ENCODE peak calls at places on chromosomes 2 and 18, in nine cellular contexts. One of them, this sample, is unnamed.
A peak's percentile ranks its signal among the peaks of the same experiment; 100 is the strongest.

GRCh38 chr18:27712066-27712465 is 464.9 kb downstream of the CDH2 start:
- DNase-seq in upper lobe of right lung: no peak
- DNase-seq in fibroblast of lung: peak; percentile 5
- DNase-seq in breast epithelium: no peak
- DNase-seq in thoracic aorta: no peak
- DNase-seq in K562: no peak
- DNase-seq in foreskin fibroblast: no peak
- DNase-seq in PC-3: no peak
- DNase-seq in choroid plexus epithelial cell: peak; percentile 15
- DNase-seq in this sample: no peak

GRCh38 chr18:59311631-59312030 is 6.8 kb downstream of the CPLX4 start:
- DNase-seq in upper lobe of right lung: no peak
- DNase-seq in fibroblast of lung: peak; percentile 16
- DNase-seq in breast epithelium: no peak
- DNase-seq in thoracic aorta: no peak
- DNase-seq in K562: no peak
- DNase-seq in foreskin fibroblast: peak; percentile 20
- DNase-seq in PC-3: peak; percentile 58
- DNase-seq in choroid plexus epithelial cell: peak; percentile 38
- DNase-seq in this sample: no peak

GRCh38 chr2:132009874-132010521 is 151.8 kb downstream of the ANKRD30BL start:
- DNase-seq in upper lobe of right lung: peak; percentile 46
- DNase-seq in fibroblast of lung: peak; percentile 61
- DNase-seq in breast epithelium: no peak
- DNase-seq in thoracic aorta: no peak
- DNase-seq in K562: no peak
- DNase-seq in foreskin fibroblast: no peak
- DNase-seq in PC-3: no peak
- DNase-seq in choroid plexus epithelial cell: no peak
- DNase-seq in this sample: no peak

GRCh38 chr18:34773961-34774754 is 64.1 kb downstream of the DTNA start:
- DNase-seq in upper lobe of right lung: no peak
- DNase-seq in fibroblast of lung: peak; percentile 76
- DNase-seq in breast epithelium: no peak
- DNase-seq in thoracic aorta: no peak
- DNase-seq in K562: no peak
- DNase-seq in foreskin fibroblast: peak; percentile 61
- DNase-seq in PC-3: peak; percentile 33
- DNase-seq in choroid plexus epithelial cell: peak; percentile 50
- DNase-seq in this sample: no peak

GRCh38 chr2:70978388-70979357 is at the start of gene ANKRD53:
- DNase-seq in upper lobe of right lung: peak; percentile 71
- DNase-seq in fibroblast of lung: peak; percentile 29
- DNase-seq in breast epithelium: peak; percentile 48
- DNase-seq in thoracic aorta: no peak
- DNase-seq in K562: no peak
- DNase-seq in foreskin fibroblast: peak; percentile 51
- DNase-seq in PC-3: no peak
- DNase-seq in choroid plexus epithelial cell: peak; percentile 41
- DNase-seq in this sample: no peak

GRCh38 chr2:105489168-105489878 is 90.5 kb upstream of the FHL2 start:
- DNase-seq in upper lobe of right lung: no peak
- DNase-seq in fibroblast of lung: no peak
- DNase-seq in breast epithelium: no peak
- DNase-seq in thoracic aorta: no peak
- DNase-seq in K562: no peak
- DNase-seq in foreskin fibroblast: no peak
- DNase-seq in PC-3: no peak
- DNase-seq in choroid plexus epithelial cell: peak; percentile 77
- DNase-seq in this sample: no peak

GRCh38 chr2:99971326-99971965 is 170.9 kb downstream of the AFF3 start:
- DNase-seq in upper lobe of right lung: no peak
- DNase-seq in fibroblast of lung: peak; percentile 57
- DNase-seq in breast epithelium: no peak
- DNase-seq in thoracic aorta: no peak
- DNase-seq in K562: no peak
- DNase-seq in foreskin fibroblast: no peak
- DNase-seq in PC-3: peak; percentile 74
- DNase-seq in choroid plexus epithelial cell: no peak
- DNase-seq in this sample: no peak

GRCh38 chr2:176518823-176519222 is 249.6 kb downstream of the MTX2 start:
- DNase-seq in upper lobe of right lung: no peak
- DNase-seq in fibroblast of lung: no peak
- DNase-seq in breast epithelium: no peak
- DNase-seq in thoracic aorta: no peak
- DNase-seq in K562: no peak
- DNase-seq in foreskin fibroblast: no peak
- DNase-seq in PC-3: no peak
- DNase-seq in choroid plexus epithelial cell: no peak
- DNase-seq in this sample: no peak

GRCh38 chr2:168661404-168661869 is 141.0 kb upstream of the NOSTRIN start:
- DNase-seq in upper lobe of right lung: no peak
- DNase-seq in fibroblast of lung: no peak
- DNase-seq in breast epithelium: no peak
- DNase-seq in thoracic aorta: no peak
- DNase-seq in K562: no peak
- DNase-seq in foreskin fibroblast: no peak
- DNase-seq in PC-3: no peak
- DNase-seq in choroid plexus epithelial cell: peak; percentile 80
- DNase-seq in this sample: no peak

GRCh38 chr18:48991299-48992055 is 40.7 kb upstream of the SMAD7 start:
- DNase-seq in upper lobe of right lung: no peak
- DNase-seq in fibroblast of lung: no peak
- DNase-seq in breast epithelium: no peak
- DNase-seq in thoracic aorta: no peak
- DNase-seq in K562: no peak
- DNase-seq in foreskin fibroblast: no peak
- DNase-seq in PC-3: peak; percentile 51
- DNase-seq in choroid plexus epithelial cell: no peak
- DNase-seq in this sample: no peak

GRCh38 chr2:137838255-137839092 is 125.8 kb upstream of the HNMT start:
- DNase-seq in upper lobe of right lung: no peak
- DNase-seq in fibroblast of lung: peak; percentile 22
- DNase-seq in breast epithelium: no peak
- DNase-seq in thoracic aorta: no peak
- DNase-seq in K562: peak; percentile 61
- DNase-seq in foreskin fibroblast: peak; percentile 13
- DNase-seq in PC-3: peak; percentile 68
- DNase-seq in choroid plexus epithelial cell: peak; percentile 75
- DNase-seq in this sample: no peak
- TF ChIP-seq CTCF in upper lobe of right lung: peak; percentile 65
- TF ChIP-seq CTCF in fibroblast of lung: peak; percentile 49
- TF ChIP-seq CTCF in breast epithelium: peak; percentile 55
- TF ChIP-seq CTCF in thoracic aorta: peak; percentile 69
- TF ChIP-seq CTCF in K562: peak; percentile 46
- TF ChIP-seq CTCF in foreskin fibroblast: peak; percentile 26
- TF ChIP-seq CTCF in PC-3: peak; percentile 83
- TF ChIP-seq CTCF in choroid plexus epithelial cell: peak; percentile 65
- TF ChIP-seq CTCF in this sample: peak; percentile 32

GRCh38 chr2:43831438-43832294 is 7.0 kb downstream of the ABCG5 start:
- DNase-seq in upper lobe of right lung: no peak
- DNase-seq in fibroblast of lung: peak; percentile 4
- DNase-seq in breast epithelium: no peak
- DNase-seq in thoracic aorta: no peak
- DNase-seq in K562: no peak
- DNase-seq in foreskin fibroblast: no peak
- DNase-seq in PC-3: no peak
- DNase-seq in choroid plexus epithelial cell: peak; percentile 6
- DNase-seq in this sample: no peak
- H3K4me3 ChIP-seq in upper lobe of right lung: peak overlapping the region; percentile 21
- H3K4me3 ChIP-seq in fibroblast of lung: no peak overlapping the region
- H3K4me3 ChIP-seq in breast epithelium: no peak overlapping the region
- H3K4me3 ChIP-seq in thoracic aorta: peak overlapping the region; percentile 20
- H3K4me3 ChIP-seq in K562: no peak overlapping the region
- H3K4me3 ChIP-seq in foreskin fibroblast: no peak overlapping the region
- H3K4me3 ChIP-seq in PC-3: no peak overlapping the region
- H3K4me3 ChIP-seq in choroid plexus epithelial cell: peak overlapping the region; percentile 42
- H3K4me3 ChIP-seq in this sample: peak overlapping the region; percentile 18

GRCh38 chr2:174035981-174036742 is 71.0 kb upstream of the SP3 start:
- DNase-seq in upper lobe of right lung: no peak
- DNase-seq in fibroblast of lung: peak; percentile 55
- DNase-seq in breast epithelium: no peak
- DNase-seq in thoracic aorta: peak; percentile 73
- DNase-seq in K562: peak; percentile 79
- DNase-seq in foreskin fibroblast: no peak
- DNase-seq in PC-3: peak; percentile 61
- DNase-seq in choroid plexus epithelial cell: peak; percentile 54
- DNase-seq in this sample: no peak
- TF ChIP-seq CTCF in upper lobe of right lung: peak; percentile 37
- TF ChIP-seq CTCF in fibroblast of lung: peak; percentile 36
- TF ChIP-seq CTCF in breast epithelium: no peak
- TF ChIP-seq CTCF in thoracic aorta: no peak
- TF ChIP-seq CTCF in K562: peak; percentile 99
- TF ChIP-seq CTCF in foreskin fibroblast: no peak
- TF ChIP-seq CTCF in PC-3: peak; percentile 26
- TF ChIP-seq CTCF in choroid plexus epithelial cell: peak; percentile 53
- TF ChIP-seq CTCF in this sample: no peak

DNA sequence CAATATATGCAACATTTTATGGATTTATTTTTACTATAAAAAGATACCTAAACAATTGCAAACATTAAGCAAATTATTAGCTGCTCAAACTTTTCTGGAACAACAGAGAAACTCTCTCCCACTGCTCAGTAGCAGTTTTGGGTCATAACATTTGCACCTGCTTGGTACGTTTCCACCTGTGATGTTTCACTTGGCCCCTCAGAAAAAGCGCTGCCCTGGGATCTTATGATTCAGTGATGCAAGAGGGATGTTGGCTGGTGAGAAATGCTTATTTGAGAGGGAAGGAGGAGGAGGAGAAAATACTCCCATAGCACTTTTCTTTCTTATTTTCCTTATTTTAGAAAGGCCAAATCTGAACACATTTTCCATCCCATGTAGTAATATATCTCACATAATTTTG is 9.2 kb downstream of the IRS1 start:
- DNase-seq in upper lobe of right lung: no peak
- DNase-seq in fibroblast of lung: no peak
- DNase-seq in breast epithelium: no peak
- DNase-seq in thoracic aorta: no peak
- DNase-seq in K562: no peak
- DNase-seq in foreskin fibroblast: no peak
- DNase-seq in PC-3: no peak
- DNase-seq in choroid plexus epithelial cell: no peak
- DNase-seq in this sample: no peak
- H3K4me3 ChIP-seq in upper lobe of right lung: peak overlapping the region; percentile 71
- H3K4me3 ChIP-seq in fibroblast of lung: peak overlapping the region; percentile 63
- H3K4me3 ChIP-seq in breast epithelium: no peak overlapping the region
- H3K4me3 ChIP-seq in thoracic aorta: peak overlapping the region; percentile 85
- H3K4me3 ChIP-seq in K562: no peak overlapping the region
- H3K4me3 ChIP-seq in foreskin fibroblast: no peak overlapping the region
- H3K4me3 ChIP-seq in PC-3: peak overlapping the region; percentile 88
- H3K4me3 ChIP-seq in choroid plexus epithelial cell: no peak overlapping the region
- H3K4me3 ChIP-seq in this sample: no peak overlapping the region

DNA sequence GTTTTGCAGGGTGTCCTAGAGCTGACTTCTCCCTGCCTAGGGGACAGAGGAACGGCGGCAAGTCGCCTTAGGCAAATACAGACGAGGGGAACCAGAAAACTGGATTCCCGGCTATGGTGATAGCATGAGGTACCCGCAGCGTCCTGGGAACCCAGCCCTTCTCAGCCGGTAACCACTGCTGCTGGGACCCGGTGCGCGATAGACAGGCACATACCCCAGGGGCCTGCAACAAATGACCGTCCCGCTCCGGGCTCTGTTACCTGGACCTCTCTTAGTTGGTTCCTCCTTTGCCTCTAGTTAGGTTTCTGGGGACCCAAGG is 643 bp upstream of the SERPINE2 start:
- DNase-seq in upper lobe of right lung: no peak
- DNase-seq in fibroblast of lung: no peak
- DNase-seq in breast epithelium: no peak
- DNase-seq in thoracic aorta: no peak
- DNase-seq in K562: no peak
- DNase-seq in foreskin fibroblast: no peak
- DNase-seq in PC-3: no peak
- DNase-seq in choroid plexus epithelial cell: no peak
- DNase-seq in this sample: no peak
- TF ChIP-seq CTCF in upper lobe of right lung: no peak
- TF ChIP-seq CTCF in fibroblast of lung: no peak
- TF ChIP-seq CTCF in breast epithelium: no peak
- TF ChIP-seq CTCF in thoracic aorta: no peak
- TF ChIP-seq CTCF in K562: no peak
- TF ChIP-seq CTCF in foreskin fibroblast: no peak
- TF ChIP-seq CTCF in PC-3: peak; percentile 18
- TF ChIP-seq CTCF in choroid plexus epithelial cell: no peak
- TF ChIP-seq CTCF in this sample: no peak

GRCh38 chr2:128782411-128783192 is 463.9 kb upstream of the HS6ST1 start:
- DNase-seq in upper lobe of right lung: peak; percentile 33
- DNase-seq in fibroblast of lung: no peak
- DNase-seq in breast epithelium: peak; percentile 31
- DNase-seq in thoracic aorta: no peak
- DNase-seq in K562: no peak
- DNase-seq in foreskin fibroblast: no peak
- DNase-seq in PC-3: no peak
- DNase-seq in choroid plexus epithelial cell: no peak
- DNase-seq in this sample: no peak
- H3K4me3 ChIP-seq in upper lobe of right lung: no peak overlapping the region
- H3K4me3 ChIP-seq in fibroblast of lung: no peak overlapping the region
- H3K4me3 ChIP-seq in breast epithelium: no peak overlapping the region
- H3K4me3 ChIP-seq in thoracic aorta: no peak overlapping the region
- H3K4me3 ChIP-seq in K562: no peak overlapping the region
- H3K4me3 ChIP-seq in foreskin fibroblast: no peak overlapping the region
- H3K4me3 ChIP-seq in PC-3: no peak overlapping the region
- H3K4me3 ChIP-seq in choroid plexus epithelial cell: no peak overlapping the region
- H3K4me3 ChIP-seq in this sample: no peak overlapping the region

GRCh38 chr2:224849264-224849663 is 133.1 kb upstream of the CCDC195 start:
- DNase-seq in upper lobe of right lung: no peak
- DNase-seq in fibroblast of lung: no peak
- DNase-seq in breast epithelium: no peak
- DNase-seq in thoracic aorta: no peak
- DNase-seq in K562: no peak
- DNase-seq in foreskin fibroblast: no peak
- DNase-seq in PC-3: no peak
- DNase-seq in choroid plexus epithelial cell: peak; percentile 34
- DNase-seq in this sample: no peak
- TF ChIP-seq CTCF in upper lobe of right lung: no peak
- TF ChIP-seq CTCF in fibroblast of lung: peak; percentile 21
- TF ChIP-seq CTCF in breast epithelium: no peak
- TF ChIP-seq CTCF in thoracic aorta: no peak
- TF ChIP-seq CTCF in K562: no peak
- TF ChIP-seq CTCF in foreskin fibroblast: no peak
- TF ChIP-seq CTCF in PC-3: peak; percentile 38
- TF ChIP-seq CTCF in choroid plexus epithelial cell: peak; percentile 46
- TF ChIP-seq CTCF in this sample: no peak

DNA sequence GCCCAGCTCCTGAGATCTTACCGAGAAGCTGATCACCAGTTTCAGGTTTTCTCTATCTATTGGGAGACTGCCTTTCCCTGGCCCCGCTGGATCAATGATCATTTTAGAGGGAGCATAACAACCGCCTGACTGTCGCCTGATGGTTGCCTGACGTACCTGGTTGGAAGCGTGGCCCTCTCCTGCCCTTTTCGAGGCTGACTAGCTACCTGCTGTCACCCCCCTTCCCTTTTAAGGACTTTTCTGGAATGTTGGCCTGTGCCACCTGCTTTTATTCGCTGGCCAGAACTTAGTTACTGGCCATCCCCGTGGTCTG is 562 bp upstream of the MFSD2B start:
- DNase-seq in upper lobe of right lung: no peak
- DNase-seq in fibroblast of lung: no peak
- DNase-seq in breast epithelium: no peak
- DNase-seq in thoracic aorta: no peak
- DNase-seq in K562: no peak
- DNase-seq in foreskin fibroblast: no peak
- DNase-seq in PC-3: no peak
- DNase-seq in choroid plexus epithelial cell: no peak
- DNase-seq in this sample: no peak
- H3K4me3 ChIP-seq in upper lobe of right lung: no peak overlapping the region
- H3K4me3 ChIP-seq in fibroblast of lung: peak overlapping the region; percentile 55
- H3K4me3 ChIP-seq in breast epithelium: no peak overlapping the region
- H3K4me3 ChIP-seq in thoracic aorta: peak overlapping the region; percentile 44
- H3K4me3 ChIP-seq in K562: peak overlapping the region; percentile 60
- H3K4me3 ChIP-seq in foreskin fibroblast: peak overlapping the region; percentile 44
- H3K4me3 ChIP-seq in PC-3: no peak overlapping the region
- H3K4me3 ChIP-seq in choroid plexus epithelial cell: peak overlapping the region; percentile 59
- H3K4me3 ChIP-seq in this sample: peak overlapping the region; percentile 48